ENCODE peak calls at places on chromosomes 7 and 10, in four cellular contexts. J is IMR-90, L is K562, X is keratinocyte. Z is an unnamed sample.
A peak's percentile ranks its signal among the peaks of the same experiment; 100 is the strongest.

GRCh38 chr7:94883676-94884075 is 23.7 kb upstream of the PPP1R9A start:
- DNase-seq in J (no peak), X (no peak), L (no peak), Z (no peak)

GRCh38 chr10:97850446-97850845 is 803 bp downstream of the GOLGA7B start:
- DNase-seq in L (no peak), X (no peak), J (no peak), Z (no peak)

GRCh38 chr7:74482629-74483401 is 29.1 kb downstream of the GTF2IRD1 start:
- DNase-seq in J (peak; percentile 99), L (no peak), X (no peak), Z (no peak)

GRCh38 chr10:19461588-19461987 is 354.6 kb upstream of the PLXDC2 start:
- DNase-seq in L (no peak), X (no peak), J (no peak), Z (no peak)

GRCh38 chr7:330554-331230 is 40.7 kb downstream of the FOXL3 start:
- DNase-seq in X (no peak), J (no peak), L (no peak), Z (no peak)

GRCh38 chr10:49050338-49050737 is 65.0 kb downstream of the VSTM4 start:
- DNase-seq in X (no peak), L (no peak), J (peak; percentile 50), Z (no peak)

GRCh38 chr10:126702181-126702580 is 31.7 kb upstream of the C10orf90 start:
- DNase-seq in J (peak; percentile 2), L (no peak), X (no peak), Z (no peak)

GRCh38 chr10:58268946-58269831 is at the start of gene CISD1:
- DNase-seq in J (peak; percentile 100), X (peak; percentile 96), L (peak; percentile 99), Z (peak; percentile 99)

GRCh38 chr10:14904864-14905263 is 26.2 kb downstream of the SUV39H2 start:
- DNase-seq in L (no peak), J (no peak), X (no peak), Z (no peak)

GRCh38 chr7:115038158-115038557 is 116.3 kb downstream of the MDFIC start:
- DNase-seq in L (no peak), X (no peak), J (no peak), Z (no peak)

GRCh38 chr7:56639173-56639746 is 493.0 kb downstream of the ZNF479 start:
- DNase-seq in X (no peak), L (no peak), J (no peak), Z (no peak)

GRCh38 chr7:38905026-38905759 is 3.8 kb downstream of the VPS41 start:
- DNase-seq in X (no peak), L (no peak), J (peak; percentile 49), Z (no peak)

GRCh38 chr10:11986593-11987216 is 55.9 kb downstream of the UPF2 start:
- DNase-seq in J (peak; percentile 84), L (peak; percentile 71), X (no peak), Z (peak; percentile 86)

GRCh38 chr7:17239683-17240521 is 58.5 kb upstream of the AHR start:
- DNase-seq in X (no peak), L (no peak), J (peak; percentile 75), Z (peak; percentile 50)

GRCh38 chr10:25682203-25682950 is 251.7 kb upstream of the MYO3A start:
- DNase-seq in J (no peak), L (peak; percentile 35), X (no peak), Z (peak; percentile 20)

GRCh38 chr7:157675427-157675930 is 338.7 kb downstream of the DNAJB6 start:
- DNase-seq in J (no peak), X (no peak), L (no peak), Z (no peak)

GRCh38 chr7:29163854-29164253 is 17.5 kb upstream of the CPVL start:
- DNase-seq in J (no peak), X (no peak), L (no peak), Z (no peak)

GRCh38 chr7:153090209-153090608 is 330.7 kb downstream of the ACTR3B start:
- DNase-seq in J (no peak), L (peak; percentile 28), X (no peak), Z (no peak)

GRCh38 chr7:71096341-71096740 is 35.6 kb upstream of the GALNT17 start:
- DNase-seq in J (no peak), L (no peak), X (no peak), Z (no peak)

GRCh38 chr10:110547139-110547761 is 20.2 kb upstream of the SMC3 start:
- DNase-seq in X (no peak), J (peak; percentile 77), L (peak; percentile 54), Z (peak; percentile 61)

GRCh38 chr7:157664034-157664433 is 327.2 kb downstream of the DNAJB6 start:
- DNase-seq in X (no peak), J (no peak), L (no peak), Z (no peak)

GRCh38 chr7:128053991-128054390 is 22.8 kb upstream of the LRRC4 start:
- DNase-seq in L (no peak), X (no peak), J (no peak), Z (no peak)

GRCh38 chr7:98194672-98195457 is 16.4 kb upstream of the BHLHA15 start:
- DNase-seq in J (peak; percentile 20), L (no peak), X (no peak), Z (no peak)

GRCh38 chr10:17431871-17432311 is 22.5 kb downstream of the ST8SIA6 start:
- DNase-seq in J (peak; percentile 70), X (no peak), L (peak; percentile 40), Z (no peak)

GRCh38 chr10:87845624-87846377 is 17.5 kb downstream of the KLLN start:
- DNase-seq in L (no peak), X (no peak), J (peak; percentile 97), Z (no peak)

GRCh38 chr10:114285961-114286441 is 46.9 kb downstream of the VWA2 start:
- DNase-seq in L (no peak), J (no peak), X (no peak), Z (no peak)

GRCh38 chr7:2471022-2471329 is 5.2 kb downstream of the GRIFIN start:
- DNase-seq in L (no peak), X (peak; percentile 21), J (peak; percentile 74), Z (no peak)

GRCh38 chr10:121732676-121733445 is 134.6 kb upstream of the FGFR2 start:
- DNase-seq in X (no peak), L (no peak), J (no peak), Z (no peak)

GRCh38 chr10:60974463-60975149 is 30.6 kb upstream of the RHOBTB1 start:
- DNase-seq in J (peak; percentile 59), X (no peak), L (no peak), Z (no peak)

GRCh38 chr10:37436361-37436760 is 311.0 kb downstream of the ANKRD30A start:
- DNase-seq in J (no peak), L (no peak), X (no peak), Z (no peak)

GRCh38 chr10:45380903-45381610 is 7.0 kb downstream of the ALOX5 start:
- DNase-seq in X (no peak), L (no peak), J (no peak), Z (no peak)

GRCh38 chr10:120963053-120963533 is 111.9 kb downstream of the WDR11 start:
- DNase-seq in X (no peak), L (no peak), J (no peak), Z (no peak)

GRCh38 chr7:97871659-97872024 is 566 bp downstream of the ASNS start:
- DNase-seq in L (peak; percentile 46), X (no peak), J (no peak), Z (no peak)

GRCh38 chr7:143934526-143935340 is at the start of gene OR2F2:
- DNase-seq in J (peak; percentile 84), X (no peak), L (no peak), Z (no peak)

GRCh38 chr10:124523301-124523871 is 61.8 kb downstream of the LHPP start:
- DNase-seq in X (no peak), J (no peak), L (no peak), Z (peak; percentile 25)

GRCh38 chr10:48606530-48607355 is 1.9 kb upstream of the ARHGAP22 start:
- DNase-seq in J (peak; percentile 99), L (no peak), X (no peak), Z (peak; percentile 94)

GRCh38 chr10:6713120-6713519 is 133.0 kb upstream of the PRKCQ start:
- DNase-seq in X (no peak), J (no peak), L (no peak), Z (no peak)

GRCh38 chr7:139769066-139769465 is 8.7 kb downstream of the HIPK2 start:
- DNase-seq in L (no peak), X (no peak), J (no peak), Z (no peak)

GRCh38 chr7:129607471-129608120 is 3.9 kb upstream of the NRF1 start:
- DNase-seq in X (peak; percentile 11), L (peak; percentile 84), J (no peak), Z (peak; percentile 14)

GRCh38 chr7:78638364-78638763 is 815.1 kb downstream of the MAGI2 start:
- DNase-seq in X (no peak), L (no peak), J (no peak), Z (no peak)
- H3K9me1 ChIP-seq in X (no peaks in the 10 kb centered on the region), L (no peaks in the 10 kb centered on the region), J (no peaks in the 10 kb centered on the region), Z (no peaks in the 10 kb centered on the region)

GRCh38 chr10:81898518-81898917 is 23.5 kb downstream of the NRG3 start:
- DNase-seq in L (no peak), J (no peak), X (no peak), Z (peak; percentile 45)
- H4K20me1 ChIP-seq in L (no peaks in the 10 kb centered on the region), J (no peaks in the 10 kb centered on the region), X (no peaks in the 10 kb centered on the region), Z (no peaks in the 10 kb centered on the region)

GRCh38 chr10:75035975-75036708 is 75.3 kb upstream of the SAMD8 start:
- DNase-seq in J (peak; percentile 68), L (no peak), X (no peak), Z (no peak)
- H2AFZ ChIP-seq in J (no peak overlapping the region), L (no peak overlapping the region), X (no peak overlapping the region), Z (no peak overlapping the region)

GRCh38 chr10:3142146-3142875 is 30.3 kb downstream of the PITRM1 start:
- DNase-seq in L (no peak), X (no peak), J (no peak), Z (no peak)

GRCh38 chr10:3146289-3146688 is 26.3 kb downstream of the PITRM1 start:
- DNase-seq in L (no peak), X (no peak), J (no peak), Z (no peak)

GRCh38 chr10:3145366-3145765 is 27.2 kb downstream of the PITRM1 start:
- DNase-seq in J (no peak), X (no peak), L (no peak), Z (no peak)

GRCh38 chr10:3143366-3143765 is 29.2 kb downstream of the PITRM1 start:
- DNase-seq in J (no peak), L (no peak), X (no peak), Z (no peak)

GRCh38 chr10:3143791-3144434 is 28.7 kb downstream of the PITRM1 start:
- DNase-seq in L (no peak), J (no peak), X (no peak), Z (no peak)
- H3K9me1 ChIP-seq in L (no peaks in the 10 kb centered on the region), J (peaks cover 3% of the 10 kb centered on the region), X (no peaks in the 10 kb centered on the region), Z (no peaks in the 10 kb centered on the region)

Z was measured in endothelial cell of umbilical vein.